ENCODE peak calls at places on chromosomes 16 and 17, in nine cellular contexts. M is ascending aorta, H is fibroblast of mammary gland, D is nephron progenitor cell, P is breast epithelium, G is left ventricle myocardium inferior, X is A549, Z is HFFc6, J is RWPE1. Q is an unnamed sample.

GRCh38 chr16:30775131-30775380 is 11.9 kb downstream of the ZNF629 start:
- DNase-seq in P (no peak), H (no peak), Z (no peak), D (no peak), M (no peak), G (no peak), X (no peak), J (no peak), Q (no peak)

GRCh38 chr16:75116081-75116910 is at the start of gene LDHD:
- DNase-seq in M (peak; percentile 95), D (no peak), G (peak; percentile 83), P (peak; percentile 80), H (peak; percentile 61), X (peak; percentile 81), Z (peak; percentile 29), J (peak; percentile 67), Q (no peak)

GRCh38 chr16:24729967-24730815 is 740 bp downstream of the TNRC6A start:
- DNase-seq in P (no peak), X (peak; percentile 9), Z (no peak), M (no peak), J (peak; percentile 49), H (peak; percentile 32), D (no peak), G (peak; percentile 44), Q (no peak)

GRCh38 chr17:69734656-69735055 is 320.2 kb downstream of the MAP2K6 start:
- DNase-seq in G (no peak), D (no peak), P (no peak), Z (peak; percentile 27), H (no peak), J (no peak), M (no peak), X (no peak), Q (no peak)

GRCh38 chr16:83102336-83102735 is 475.6 kb downstream of the CDH13 start:
- DNase-seq in X (no peak), P (no peak), H (no peak), G (no peak), J (no peak), M (no peak), D (no peak), Z (no peak), Q (no peak)

GRCh38 chr16:63890072-63890471 is 1231.8 kb downstream of the CDH11 start:
- DNase-seq in Z (no peak), D (no peak), X (no peak), M (no peak), J (no peak), G (no peak), P (no peak), H (peak; percentile 31), Q (no peak)

GRCh38 chr16:66455970-66456369 is 28.9 kb downstream of the BEAN1 start:
- DNase-seq in X (no peak), P (no peak), M (no peak), J (no peak), G (no peak), D (no peak), H (no peak), Z (no peak), Q (no peak)

GRCh38 chr16:58426960-58427359 is 34.7 kb downstream of the GINS3 start:
- DNase-seq in Z (no peak), H (no peak), D (no peak), G (peak; percentile 77), M (no peak), P (no peak), J (no peak), X (no peak), Q (no peak)

GRCh38 chr16:46980926-46981325 is 7.5 kb upstream of the DNAJA2 start:
- DNase-seq in H (no peak), Z (no peak), M (no peak), X (no peak), G (no peak), D (no peak), P (no peak), J (no peak), Q (no peak)

GRCh38 chr17:82333279-82334171 is at the start of gene SECTM1:
- DNase-seq in Z (peak; percentile 51), J (peak; percentile 50), P (peak; percentile 84), G (peak; percentile 66), D (peak; percentile 51), H (peak; percentile 34), X (no peak), M (no peak), Q (no peak)

GRCh38 chr17:56913000-56913866 is 616 bp downstream of the TRIM25 start:
- DNase-seq in X (no peak), P (peak; percentile 54), Z (no peak), J (no peak), M (no peak), G (no peak), H (no peak), D (peak; percentile 50), Q (no peak)

GRCh38 chr16:11405331-11406176 is 60.3 kb downstream of the RMI2 start:
- DNase-seq in J (no peak), D (peak; percentile 52), G (no peak), Z (no peak), H (peak; percentile 21), M (no peak), P (no peak), X (peak; percentile 56), Q (peak; percentile 68)

GRCh38 chr17:22435231-22435974 is 743.1 kb downstream of the KCNJ18 start:
- DNase-seq in J (no peak), H (no peak), P (no peak), X (no peak), D (no peak), M (no peak), G (no peak), Z (no peak), Q (no peak)

GRCh38 chr16:89350701-89351380 is 133.3 kb downstream of the ZNF778 start:
- DNase-seq in M (no peak), H (peak; percentile 57), Z (no peak), G (no peak), P (no peak), J (no peak), D (no peak), X (no peak), Q (no peak)

GRCh38 chr17:48995871-48996695 is 1.1 kb upstream of the IGF2BP1 start:
- DNase-seq in X (peak; percentile 98), D (peak; percentile 89), G (no peak), H (no peak), P (no peak), J (no peak), M (no peak), Z (no peak), Q (no peak)
- TF ChIP-seq CTCF in X (no peak), D (no peak), G (no peak), H (no peak), P (no peak), J (no peak), M (no peak), Z (no peak), Q (no peak)

GRCh38 chr17:14690704-14691103 is 389.8 kb downstream of the HS3ST3B1 start:
- DNase-seq in D (no peak), M (no peak), H (no peak), X (no peak), Z (no peak), P (no peak), J (no peak), G (no peak), Q (no peak)

GRCh38 chr17:14693382-14693781 is 392.5 kb downstream of the HS3ST3B1 start:
- DNase-seq in J (no peak), H (no peak), D (no peak), Z (no peak), X (no peak), G (no peak), P (no peak), M (no peak), Q (no peak)

GRCh38 chr17:14688134-14688533 is 387.3 kb downstream of the HS3ST3B1 start:
- DNase-seq in D (no peak), J (no peak), M (no peak), X (peak; percentile 30), H (peak; percentile 14), Z (no peak), G (no peak), P (no peak), Q (no peak)
- TF ChIP-seq CTCF in D (no peak), J (no peak), M (no peak), X (no peak), H (peak; percentile 31), Z (peak; percentile 36), G (no peak), P (no peak), Q (no peak)

GRCh38 chr17:44759096-44759915 is 518 bp downstream of the ADAM11 start:
- DNase-seq in G (no peak), J (no peak), Z (no peak), P (no peak), M (no peak), H (no peak), X (no peak), D (peak; percentile 48), Q (no peak)

GRCh38 chr17:44760474-44761308 is 1.9 kb downstream of the ADAM11 start:
- DNase-seq in G (no peak), X (no peak), H (no peak), P (no peak), J (no peak), M (no peak), Z (no peak), D (no peak), Q (no peak)

GRCh38 chr17:44763170-44763569 is 4.4 kb downstream of the ADAM11 start:
- DNase-seq in D (no peak), H (no peak), X (no peak), Z (no peak), J (no peak), P (no peak), M (no peak), G (no peak), Q (no peak)

GRCh38 chr17:44759916-44760243 is 1.1 kb downstream of the ADAM11 start:
- DNase-seq in H (no peak), D (no peak), J (no peak), X (no peak), G (no peak), P (no peak), M (no peak), Z (no peak), Q (no peak)

DNA sequence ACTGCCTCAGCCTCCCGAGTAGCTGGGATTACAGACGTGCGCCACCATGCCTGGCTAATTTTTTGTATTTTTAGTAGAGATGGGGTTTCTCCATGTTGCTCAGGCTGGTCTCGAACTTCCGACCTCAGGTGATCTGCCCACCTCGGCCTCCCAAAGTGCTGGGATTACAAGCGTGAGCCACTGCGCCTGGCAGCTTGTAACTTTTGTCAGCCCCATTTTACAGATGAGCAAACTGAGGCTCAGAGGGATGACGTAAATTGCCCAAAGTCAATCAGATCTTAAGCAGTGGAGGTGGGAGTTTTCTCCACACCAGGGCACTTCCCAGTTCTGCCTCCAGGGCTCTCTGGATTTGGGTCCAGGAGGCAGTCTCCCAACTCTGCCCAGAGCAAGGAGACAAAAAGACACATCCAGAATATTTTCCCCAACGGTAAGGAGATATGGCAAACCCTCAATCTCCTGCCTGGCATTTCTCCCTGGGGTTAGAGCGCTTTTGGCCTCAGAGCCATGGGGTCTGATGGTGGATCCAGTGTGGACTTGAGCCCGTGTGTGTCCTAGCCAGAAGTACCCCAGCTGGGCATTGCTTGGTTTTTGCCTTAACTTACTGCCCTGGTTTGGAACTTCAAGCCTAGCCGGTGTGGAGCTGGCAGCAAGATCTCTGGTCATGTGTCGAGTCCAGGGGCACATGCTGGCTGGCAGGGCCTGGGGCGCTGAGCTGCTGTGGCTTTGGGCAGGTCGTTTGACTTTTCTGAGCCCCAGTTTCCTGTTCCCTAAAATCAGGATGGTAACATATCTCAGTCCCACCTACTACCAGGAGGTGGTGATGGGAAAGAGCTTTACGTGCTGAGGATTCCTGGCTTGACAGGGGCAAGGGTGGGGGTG is 3.4 kb downstream of the ADAM11 start:
- DNase-seq in D (no peak), J (no peak), G (no peak), M (no peak), P (no peak), Z (no peak), H (no peak), X (no peak), Q (no peak)
- TF ChIP-seq CTCF in D (no peak), J (no peak), G (no peak), M (no peak), P (no peak), Z (peak; percentile 28), H (no peak), X (no peak), Q (no peak)

GRCh38 chr16:21301168-21301894 is 23.2 kb upstream of the CRYM start:
- DNase-seq in Z (peak; percentile 57), P (peak; percentile 70), G (peak; percentile 68), X (peak; percentile 93), H (peak; percentile 74), J (peak; percentile 91), M (peak; percentile 84), D (peak; percentile 71), Q (peak; percentile 82)
- TF ChIP-seq CTCF in Z (peak; percentile 64), P (peak; percentile 23), G (peak; percentile 39), X (peak; percentile 33), H (no peak), J (peak; percentile 35), M (no peak), D (no peak), Q (no peak)

Q was measured in GM10248.